ENCODE peak calls at places on chromosomes 4 and X, in five cellular contexts. Q, E, H, S and D are unnamed samples.

GRCh38 chrX:132463411-132463810 is 25.4 kb downstream of the MBNL3 start:
- DNase-seq in Q (no peak), E (peak), H (peak), S (no peak), D (no peak)

GRCh38 chr4:152572417-152573086 is 36.7 kb upstream of the FBXW7 start:
- DNase-seq in Q (no peak), E (no peak), H (no peak), S (no peak), D (no peak)

GRCh38 chr4:107392951-107393350 is 327.1 kb downstream of the PAPSS1 start:
- DNase-seq in Q (no peak), E (no peak), H (no peak), S (no peak), D (no peak)

GRCh38 chrX:133482345-133483041 is 67.2 kb upstream of the GPC4 start:
- DNase-seq in Q (no peak), E (no peak), H (no peak), S (no peak), D (no peak)

GRCh38 chrX:43140546-43140945 is 362.6 kb upstream of the PPP1R2C start:
- DNase-seq in Q (no peak), E (no peak), H (no peak), S (no peak), D (no peak)

GRCh38 chr4:20395160-20395773 is 143.6 kb downstream of the SLIT2 start:
- DNase-seq in Q (no peak), E (peak), H (peak), S (peak), D (peak)

GRCh38 chrX:11437642-11438379 is 144.6 kb downstream of the AMELX start:
- DNase-seq in Q (no peak), E (no peak), H (no peak), S (peak), D (no peak)

GRCh38 chr4:151206241-151207005 is 70.5 kb upstream of the PRSS48 start:
- DNase-seq in Q (no peak), E (no peak), H (no peak), S (no peak), D (no peak)

GRCh38 chr4:29551813-29552212 is 1168.4 kb upstream of the PCDH7 start:
- DNase-seq in Q (no peak), E (no peak), H (no peak), S (no peak), D (no peak)

GRCh38 chr4:78767350-78767749 is 8.8 kb upstream of the BMP2K start:
- DNase-seq in Q (no peak), E (no peak), H (no peak), S (no peak), D (no peak)

GRCh38 chr4:110085131-110085530 is 113.3 kb downstream of the ELOVL6 start:
- DNase-seq in Q (no peak), E (no peak), H (no peak), S (peak), D (no peak)

GRCh38 chr4:182916483-182917181 is 554 bp downstream of the DCTD start:
- DNase-seq in Q (no peak), E (peak), H (no peak), S (no peak), D (peak)

GRCh38 chrX:13994104-13994503 is 35.6 kb downstream of the GEMIN8 start:
- DNase-seq in Q (no peak), E (no peak), H (no peak), S (no peak), D (no peak)

GRCh38 chr4:129014566-129015509 is 78.5 kb downstream of the SCLT1 start:
- DNase-seq in Q (no peak), E (no peak), H (no peak), S (no peak), D (no peak)

GRCh38 chr4:56821394-56822263 is at the start of gene SPINK2:
- DNase-seq in Q (no peak), E (peak), H (peak), S (no peak), D (peak)

GRCh38 chrX:147894332-147894870 is 17.3 kb upstream of the FMR1 start:
- DNase-seq in Q (no peak), E (no peak), H (no peak), S (no peak), D (no peak)

GRCh38 chr4:52588097-52588496 is 71.0 kb downstream of the USP46 start:
- DNase-seq in Q (no peak), E (peak), H (peak), S (peak), D (peak)

GRCh38 chr4:156815717-156816319 is 155.8 kb downstream of the PDGFC start:
- DNase-seq in Q (no peak), E (no peak), H (no peak), S (no peak), D (peak)

GRCh38 chrX:110412971-110413726 is 54.5 kb downstream of the RTL9 start:
- DNase-seq in Q (no peak), E (peak), H (peak), S (peak), D (peak)

GRCh38 chrX:124328765-124329164 is 3.7 kb upstream of the TEX13D start:
- DNase-seq in Q (no peak), E (no peak), H (no peak), S (no peak), D (no peak)

GRCh38 chrX:2385224-2385623 is 115.6 kb downstream of the DHRSX start:
- DNase-seq in Q (no peak), E (no peak), H (no peak), S (no peak), D (no peak)
- TF ChIP-seq SUZ12 in Q (no peak), E (no peak), H (no peak), S (no peak), D (no peak)

DNA sequence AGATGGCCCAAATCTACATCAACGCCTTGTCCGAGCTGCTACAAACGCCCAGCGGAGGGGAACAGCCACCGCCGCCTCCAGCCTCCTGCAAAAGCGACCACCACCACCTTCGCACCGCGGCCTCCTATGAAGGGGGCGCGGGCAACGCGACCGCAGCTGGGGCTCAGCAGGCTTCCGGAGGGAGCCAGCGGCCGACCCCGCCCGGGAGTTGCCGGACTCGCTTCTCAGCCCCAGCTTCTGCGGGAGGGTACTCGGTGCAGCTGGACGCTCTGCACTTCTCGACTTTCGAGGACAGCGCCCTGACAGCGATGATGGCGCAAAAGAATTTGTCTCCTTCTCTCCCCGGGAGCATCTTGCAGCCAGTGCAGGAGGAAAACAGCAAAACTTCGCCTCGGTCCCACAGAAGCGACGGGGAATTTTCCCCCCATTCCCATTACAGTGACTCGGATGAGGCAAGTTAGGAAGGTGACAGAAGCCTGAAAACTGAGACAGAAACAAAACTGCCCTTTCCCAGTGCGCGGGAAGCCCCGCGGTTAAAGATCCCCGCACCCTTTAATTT is 1.1 kb downstream of the ATOH1 start:
- DNase-seq in Q (no peak), E (peak), H (no peak), S (no peak), D (no peak)
- TF ChIP-seq SUZ12 in Q (no peak), E (peak), H (peak), S (no peak), D (no peak)

GRCh38 chr4:121594796-121595526 is 101.8 kb downstream of the ANXA5 start:
- DNase-seq in Q (no peak), E (no peak), H (no peak), S (no peak), D (no peak)
- TF ChIP-seq SUZ12 in Q (no peak), E (no peak), H (no peak), S (no peak), D (no peak)

DNA sequence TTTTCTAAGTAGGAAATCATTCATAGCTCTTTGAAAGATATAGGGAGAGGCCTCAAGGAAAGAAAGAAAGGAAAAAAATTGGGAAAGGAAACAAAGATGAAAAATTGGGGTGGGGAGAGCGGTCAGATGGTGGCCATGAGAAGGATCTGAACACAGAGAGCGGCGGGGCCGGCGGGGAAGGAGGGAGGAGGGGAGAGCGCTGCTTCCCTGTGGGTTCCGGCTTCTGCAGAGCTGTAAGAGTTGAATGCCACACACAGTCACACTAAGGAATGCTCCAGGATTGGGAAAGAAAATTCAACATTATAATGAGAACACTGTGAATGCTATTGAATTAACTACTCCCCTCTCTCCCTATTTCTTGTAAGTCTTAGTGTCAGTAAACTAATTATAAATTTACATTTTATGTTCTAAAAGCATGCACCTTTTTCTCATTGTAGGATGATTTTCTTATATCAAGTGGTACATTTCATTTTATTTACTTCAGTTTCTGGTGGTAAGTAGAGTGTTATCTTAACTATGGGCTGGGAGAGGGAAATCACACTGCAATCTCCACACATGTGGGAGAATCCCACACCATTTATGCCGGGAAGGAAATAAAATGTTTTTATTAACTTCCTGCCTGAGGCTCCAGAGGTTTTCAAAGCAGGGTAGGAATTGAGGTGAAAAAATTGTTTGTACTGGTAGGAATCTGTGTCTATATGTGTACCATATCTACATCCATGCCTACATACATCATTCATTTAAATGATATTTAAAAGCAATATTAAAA is 894 bp downstream of the F11 start:
- DNase-seq in Q (no peak), E (no peak), H (no peak), S (peak), D (peak)
- TF ChIP-seq SUZ12 in Q (no peak), E (no peak), H (no peak), S (no peak), D (no peak)

DNA sequence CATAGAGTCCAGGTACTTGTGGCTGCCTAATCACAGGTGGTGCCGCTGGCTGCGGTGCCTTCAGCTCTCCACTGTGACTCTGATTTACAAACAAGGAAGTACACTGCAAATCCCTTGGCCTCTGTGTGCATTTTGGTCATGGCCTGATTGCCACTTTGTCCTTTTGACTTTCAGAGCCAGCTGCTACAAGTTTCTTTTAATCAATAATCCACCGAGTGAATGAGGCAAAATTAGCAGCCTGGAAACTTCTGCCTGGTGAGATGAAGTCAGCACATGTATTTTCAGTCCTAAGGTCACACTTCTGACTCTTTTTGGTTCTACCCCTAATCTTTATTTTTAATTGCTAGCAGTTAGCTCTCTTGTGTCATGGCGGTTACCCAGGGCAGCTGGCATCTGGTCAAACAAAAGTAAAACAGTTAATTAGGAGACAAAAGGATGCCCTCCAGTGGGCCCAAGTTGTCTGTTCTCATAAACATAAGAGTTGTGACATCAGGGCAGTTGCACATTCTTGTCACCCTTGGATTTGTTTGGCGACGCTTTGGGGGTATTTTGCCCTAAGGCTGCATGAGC is 62.3 kb upstream of the LNX1 start:
- DNase-seq in Q (peak), E (no peak), H (no peak), S (no peak), D (no peak)
- TF ChIP-seq SUZ12 in Q (no peak), E (no peak), H (no peak), S (no peak), D (no peak)

GRCh38 chr4:11480683-11481082 is 52.0 kb upstream of the HS3ST1 start:
- DNase-seq in Q (no peak), E (no peak), H (no peak), S (no peak), D (no peak)
- TF ChIP-seq SUZ12 in Q (no peak), E (no peak), H (no peak), S (no peak), D (no peak)

GRCh38 chr4:76993787-76994641 is 44.5 kb downstream of the SEPTIN11 start:
- DNase-seq in Q (peak), E (no peak), H (no peak), S (no peak), D (no peak)
- TF ChIP-seq SUZ12 in Q (no peak), E (no peak), H (no peak), S (no peak), D (no peak)

DNA sequence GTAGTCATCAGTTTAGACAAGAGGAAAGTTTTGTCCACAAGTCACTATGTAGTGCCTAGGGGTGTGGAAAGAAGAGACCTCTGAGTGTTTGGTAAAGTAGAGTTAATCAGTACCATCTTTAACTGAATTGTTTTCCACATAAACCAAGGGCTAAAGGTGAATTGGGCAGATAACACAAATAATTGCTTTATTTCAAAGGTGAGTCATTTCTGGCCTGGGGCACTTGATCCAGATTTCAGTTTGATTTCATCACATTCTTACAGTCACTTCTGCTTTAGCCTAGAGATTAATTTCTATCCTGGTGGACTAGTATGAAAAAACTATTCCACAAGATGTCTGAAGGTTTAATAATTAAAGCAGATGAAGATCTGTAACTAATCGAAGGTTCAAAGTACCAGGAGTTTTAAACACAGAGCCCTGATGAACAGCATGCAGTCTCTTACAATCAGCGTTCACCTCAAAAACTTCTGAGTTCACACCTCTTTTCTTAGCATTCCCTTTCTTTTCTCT is 74.5 kb upstream of the BOD1L1 start:
- DNase-seq in Q (no peak), E (no peak), H (no peak), S (peak), D (no peak)
- TF ChIP-seq SUZ12 in Q (no peak), E (no peak), H (no peak), S (no peak), D (no peak)